ENCODE peak calls at places on chromosomes 4 and X, in six cellular contexts. One of them, this sample, is unnamed.
A peak's percentile ranks its signal among the peaks of the same experiment; 100 is the strongest.

GRCh38 chr4:25608644-25609043 is 47.0 kb upstream of the SLC34A2 start:
- DNase-seq in AG09309: no peak
- DNase-seq in cardiac muscle cell: no peak
- DNase-seq in breast epithelium: no peak
- DNase-seq in suprapubic skin: no peak
- DNase-seq in upper lobe of right lung: no peak
- DNase-seq in this sample: no peak

GRCh38 chrX:39450578-39450977 is 647.2 kb downstream of the BCOR start:
- DNase-seq in upper lobe of right lung: no peak
- DNase-seq in breast epithelium: no peak
- DNase-seq in AG09309: no peak
- DNase-seq in suprapubic skin: no peak
- DNase-seq in cardiac muscle cell: peak; percentile 60
- DNase-seq in this sample: no peak

GRCh38 chrX:400258-400657 is 13.6 kb upstream of the PPP2R3B start:
- DNase-seq in breast epithelium: no peak
- DNase-seq in cardiac muscle cell: peak; percentile 8
- DNase-seq in suprapubic skin: no peak
- DNase-seq in AG09309: no peak
- DNase-seq in upper lobe of right lung: no peak
- DNase-seq in this sample: no peak

GRCh38 chr4:89712141-89712540 is 124.8 kb downstream of the SNCA start:
- DNase-seq in breast epithelium: no peak
- DNase-seq in suprapubic skin: no peak
- DNase-seq in AG09309: peak; percentile 47
- DNase-seq in upper lobe of right lung: no peak
- DNase-seq in cardiac muscle cell: no peak
- DNase-seq in this sample: no peak

GRCh38 chr4:173485164-173485563 is 44.9 kb downstream of the HAND2 start:
- DNase-seq in breast epithelium: no peak
- DNase-seq in upper lobe of right lung: no peak
- DNase-seq in AG09309: no peak
- DNase-seq in suprapubic skin: no peak
- DNase-seq in cardiac muscle cell: no peak
- DNase-seq in this sample: no peak

GRCh38 chr4:181278941-181279340 is 964.3 kb upstream of the TENM3 start:
- DNase-seq in cardiac muscle cell: no peak
- DNase-seq in upper lobe of right lung: no peak
- DNase-seq in AG09309: no peak
- DNase-seq in breast epithelium: no peak
- DNase-seq in suprapubic skin: no peak
- DNase-seq in this sample: no peak

GRCh38 chr4:54085284-54085683 is 14.7 kb upstream of the GSX2 start:
- DNase-seq in breast epithelium: peak; percentile 61
- DNase-seq in suprapubic skin: no peak
- DNase-seq in cardiac muscle cell: no peak
- DNase-seq in AG09309: peak; percentile 69
- DNase-seq in upper lobe of right lung: no peak
- DNase-seq in this sample: no peak

GRCh38 chr4:878796-879729 is 53.1 kb downstream of the GAK start:
- DNase-seq in suprapubic skin: no peak
- DNase-seq in breast epithelium: no peak
- DNase-seq in cardiac muscle cell: no peak
- DNase-seq in AG09309: no peak
- DNase-seq in upper lobe of right lung: no peak
- DNase-seq in this sample: no peak

GRCh38 chrX:128504496-128504895 is 452.3 kb upstream of the ACTRT1 start:
- DNase-seq in cardiac muscle cell: no peak
- DNase-seq in AG09309: no peak
- DNase-seq in upper lobe of right lung: no peak
- DNase-seq in suprapubic skin: no peak
- DNase-seq in breast epithelium: no peak
- DNase-seq in this sample: no peak

GRCh38 chr4:141922224-141922623 is 285.8 kb downstream of the IL15 start:
- DNase-seq in cardiac muscle cell: no peak
- DNase-seq in suprapubic skin: no peak
- DNase-seq in upper lobe of right lung: no peak
- DNase-seq in breast epithelium: no peak
- DNase-seq in AG09309: no peak
- DNase-seq in this sample: no peak

GRCh38 chr4:126583509-126583908 is 1049.2 kb upstream of the INTU start:
- DNase-seq in cardiac muscle cell: peak; percentile 20
- DNase-seq in upper lobe of right lung: no peak
- DNase-seq in suprapubic skin: no peak
- DNase-seq in breast epithelium: no peak
- DNase-seq in AG09309: no peak
- DNase-seq in this sample: peak; percentile 25

GRCh38 chr4:2009651-2010233 is 968 bp upstream of the NELFA start:
- DNase-seq in cardiac muscle cell: peak; percentile 77
- DNase-seq in upper lobe of right lung: peak; percentile 86
- DNase-seq in suprapubic skin: no peak
- DNase-seq in AG09309: no peak
- DNase-seq in breast epithelium: peak; percentile 31
- DNase-seq in this sample: peak; percentile 68
- TF ChIP-seq CTCF in cardiac muscle cell: peak; percentile 37
- TF ChIP-seq CTCF in upper lobe of right lung: peak; percentile 9
- TF ChIP-seq CTCF in suprapubic skin: peak; percentile 9
- TF ChIP-seq CTCF in AG09309: no peak
- TF ChIP-seq CTCF in breast epithelium: no peak
- TF ChIP-seq CTCF in this sample: no peak

DNA sequence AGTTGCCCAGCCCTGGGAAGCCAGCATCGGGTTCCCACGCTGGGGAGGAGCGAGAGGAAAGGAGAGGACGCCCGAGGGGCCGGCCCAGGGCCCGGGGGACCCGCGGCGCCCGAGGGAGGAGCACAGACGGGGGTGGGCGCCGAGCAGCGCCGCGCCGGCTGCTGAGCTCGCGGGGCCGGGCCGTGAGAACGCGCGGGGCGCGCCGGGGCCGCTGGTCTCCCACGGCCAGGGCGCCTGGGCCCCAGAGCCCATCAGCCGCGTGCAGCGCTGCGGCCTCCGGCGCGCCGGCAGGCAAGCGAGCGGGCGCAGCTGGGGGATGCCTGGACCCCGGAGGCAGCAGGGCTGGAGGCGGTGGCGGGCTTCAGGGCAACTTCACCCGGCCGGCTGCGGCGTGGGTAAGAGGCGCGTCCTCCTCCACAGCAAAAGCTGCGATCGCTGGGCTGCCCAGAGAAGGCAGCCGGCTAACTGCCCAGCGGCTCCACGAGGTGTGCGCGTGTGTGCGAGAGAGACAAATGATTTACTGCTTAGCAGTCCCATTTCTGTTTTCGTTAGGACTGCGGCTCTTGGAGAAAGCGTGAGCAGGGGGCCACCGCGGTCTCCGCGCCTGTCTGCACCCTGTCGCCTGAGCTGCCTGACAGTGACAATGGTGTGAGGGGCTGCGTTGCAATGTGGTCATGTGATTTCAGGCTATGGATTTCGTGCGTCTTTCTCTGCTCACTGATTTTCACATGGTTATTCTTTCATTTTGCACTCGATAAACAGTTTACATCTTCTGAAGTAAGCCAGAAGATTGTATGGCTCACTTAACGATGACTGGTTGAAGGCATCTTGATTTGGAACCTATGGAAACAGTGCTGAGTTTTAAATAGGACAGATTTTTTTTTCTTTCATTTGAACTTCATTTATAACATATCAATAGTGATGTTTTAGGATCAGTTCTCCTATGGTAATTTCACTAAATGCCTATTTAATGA is 1.2 kb downstream of the GUCY1A1 start:
- DNase-seq in breast epithelium: no peak
- DNase-seq in suprapubic skin: no peak
- DNase-seq in AG09309: no peak
- DNase-seq in upper lobe of right lung: peak; percentile 80
- DNase-seq in cardiac muscle cell: peak; percentile 80
- DNase-seq in this sample: peak; percentile 77
- H3K4me3 ChIP-seq in breast epithelium: peak overlapping the region; percentile 66
- H3K4me3 ChIP-seq in suprapubic skin: peak overlapping the region; percentile 65
- H3K4me3 ChIP-seq in AG09309: peak overlapping the region; percentile 46
- H3K4me3 ChIP-seq in upper lobe of right lung: peak overlapping the region; percentile 70
- H3K4me3 ChIP-seq in cardiac muscle cell: peak overlapping the region; percentile 91
- H3K4me3 ChIP-seq in this sample: peak overlapping the region; percentile 76

GRCh38 chrX:15497865-15498264 is 2.7 kb upstream of the BMX start:
- DNase-seq in upper lobe of right lung: no peak
- DNase-seq in suprapubic skin: no peak
- DNase-seq in cardiac muscle cell: peak; percentile 78
- DNase-seq in breast epithelium: no peak
- DNase-seq in AG09309: no peak
- DNase-seq in this sample: peak; percentile 45

GRCh38 chrX:15500497-15500966 is at the start of gene BMX:
- DNase-seq in upper lobe of right lung: no peak
- DNase-seq in breast epithelium: no peak
- DNase-seq in suprapubic skin: no peak
- DNase-seq in AG09309: no peak
- DNase-seq in cardiac muscle cell: no peak
- DNase-seq in this sample: no peak

GRCh38 chrX:15498741-15499140 is 1.9 kb upstream of the BMX start:
- DNase-seq in suprapubic skin: no peak
- DNase-seq in upper lobe of right lung: no peak
- DNase-seq in breast epithelium: no peak
- DNase-seq in AG09309: no peak
- DNase-seq in cardiac muscle cell: no peak
- DNase-seq in this sample: no peak

GRCh38 chrX:15505104-15505503 is 4.5 kb downstream of the BMX start:
- DNase-seq in breast epithelium: no peak
- DNase-seq in upper lobe of right lung: no peak
- DNase-seq in AG09309: no peak
- DNase-seq in cardiac muscle cell: no peak
- DNase-seq in suprapubic skin: no peak
- DNase-seq in this sample: no peak

DNA sequence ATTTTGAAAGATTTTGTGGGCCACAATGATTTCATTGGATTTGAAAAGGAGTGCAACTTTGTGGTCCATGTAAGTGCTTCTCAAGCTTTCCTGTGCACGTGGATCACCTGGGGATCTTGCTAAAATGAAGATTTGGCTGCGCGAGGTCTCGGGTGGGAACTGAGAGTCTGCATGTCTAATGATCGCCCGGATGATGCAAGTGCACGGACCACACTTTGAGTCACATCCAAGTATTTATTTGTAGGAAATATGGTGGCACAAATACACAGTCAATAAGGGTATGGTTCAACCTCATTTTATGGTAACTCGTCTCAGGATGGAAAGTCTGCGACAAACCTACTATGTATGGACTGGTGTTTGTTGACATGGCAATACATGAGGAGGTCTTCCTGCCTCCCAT is 899 bp downstream of the BMX start:
- DNase-seq in cardiac muscle cell: no peak
- DNase-seq in suprapubic skin: no peak
- DNase-seq in breast epithelium: no peak
- DNase-seq in AG09309: no peak
- DNase-seq in upper lobe of right lung: no peak
- DNase-seq in this sample: no peak
- TF ChIP-seq CTCF in cardiac muscle cell: no peak
- TF ChIP-seq CTCF in suprapubic skin: no peak
- TF ChIP-seq CTCF in breast epithelium: no peak
- TF ChIP-seq CTCF in AG09309: no peak
- TF ChIP-seq CTCF in upper lobe of right lung: no peak
- TF ChIP-seq CTCF in this sample: no peak

GRCh38 chr4:61277785-61278184 is 77.7 kb downstream of the ADGRL3 start:
- DNase-seq in upper lobe of right lung: no peak
- DNase-seq in suprapubic skin: no peak
- DNase-seq in breast epithelium: no peak
- DNase-seq in AG09309: no peak
- DNase-seq in cardiac muscle cell: no peak
- DNase-seq in this sample: no peak
- H3K4me3 ChIP-seq in upper lobe of right lung: no peak overlapping the region
- H3K4me3 ChIP-seq in suprapubic skin: no peak overlapping the region
- H3K4me3 ChIP-seq in breast epithelium: no peak overlapping the region
- H3K4me3 ChIP-seq in AG09309: no peak overlapping the region
- H3K4me3 ChIP-seq in cardiac muscle cell: no peak overlapping the region
- H3K4me3 ChIP-seq in this sample: no peak overlapping the region

DNA sequence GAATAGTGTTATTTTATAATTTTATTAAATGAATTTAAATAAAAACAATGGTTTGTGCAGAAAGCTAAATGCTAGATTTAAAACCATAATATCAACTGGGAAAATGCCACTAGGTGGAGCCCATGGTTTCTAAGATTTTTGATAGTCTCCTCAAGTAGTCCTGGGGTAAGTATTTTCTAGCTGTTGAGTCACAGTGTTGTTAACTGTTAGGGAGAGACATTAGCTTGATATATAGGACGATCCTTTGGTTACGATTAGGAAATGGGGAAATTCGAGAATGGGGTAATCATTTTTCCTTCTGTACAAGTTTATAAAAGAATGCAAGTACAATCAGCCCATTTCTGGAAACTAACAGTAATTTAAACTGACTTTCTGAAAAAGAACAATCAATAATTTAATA is 378.4 kb downstream of the ANKRD50 start:
- DNase-seq in suprapubic skin: no peak
- DNase-seq in cardiac muscle cell: peak; percentile 68
- DNase-seq in upper lobe of right lung: no peak
- DNase-seq in breast epithelium: no peak
- DNase-seq in AG09309: peak; percentile 80
- DNase-seq in this sample: peak; percentile 31
- TF ChIP-seq CTCF in suprapubic skin: peak; percentile 28
- TF ChIP-seq CTCF in cardiac muscle cell: peak; percentile 52
- TF ChIP-seq CTCF in upper lobe of right lung: peak; percentile 66
- TF ChIP-seq CTCF in breast epithelium: peak; percentile 53
- TF ChIP-seq CTCF in AG09309: peak; percentile 56
- TF ChIP-seq CTCF in this sample: no peak

DNA sequence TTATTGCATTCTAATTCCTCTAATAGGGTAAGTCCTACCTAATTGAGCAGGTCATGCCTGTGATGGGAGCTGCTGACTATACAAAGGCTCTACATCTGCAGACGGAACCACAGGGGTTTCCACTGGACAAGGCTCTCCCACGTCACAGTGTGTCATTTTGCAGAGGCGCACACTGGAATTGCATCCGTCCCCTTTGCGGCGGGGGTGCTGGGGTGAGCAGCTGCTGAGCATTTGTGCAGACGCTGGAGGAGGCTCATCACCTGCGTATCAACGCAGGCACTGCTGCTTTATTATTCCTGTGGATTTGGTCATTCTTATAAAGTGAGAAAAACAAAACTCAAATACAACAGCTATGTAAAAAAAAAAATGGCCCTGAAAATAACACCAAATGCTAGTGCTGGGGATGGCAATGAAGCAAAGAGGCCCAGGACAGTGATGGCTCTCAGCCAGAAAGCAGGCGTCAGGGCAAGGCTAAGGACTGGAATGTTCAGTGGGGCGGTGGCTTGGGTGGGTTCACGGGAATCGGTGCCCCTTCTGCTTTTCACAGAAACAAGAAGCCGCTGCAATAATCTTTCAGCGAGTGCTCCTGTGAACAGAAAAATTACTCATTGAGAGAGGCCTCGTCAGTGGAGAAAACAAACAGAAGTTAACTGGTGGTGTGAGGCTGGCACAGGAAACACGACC is 67.8 kb downstream of the GATB start:
- DNase-seq in cardiac muscle cell: no peak
- DNase-seq in AG09309: no peak
- DNase-seq in suprapubic skin: no peak
- DNase-seq in breast epithelium: no peak
- DNase-seq in upper lobe of right lung: no peak
- DNase-seq in this sample: no peak
- H3K4me3 ChIP-seq in cardiac muscle cell: no peak overlapping the region
- H3K4me3 ChIP-seq in AG09309: no peak overlapping the region
- H3K4me3 ChIP-seq in suprapubic skin: no peak overlapping the region
- H3K4me3 ChIP-seq in breast epithelium: no peak overlapping the region
- H3K4me3 ChIP-seq in upper lobe of right lung: no peak overlapping the region
- H3K4me3 ChIP-seq in this sample: no peak overlapping the region

GRCh38 chr4:140626982-140627381 is 58.2 kb upstream of the UCP1 start:
- DNase-seq in AG09309: no peak
- DNase-seq in breast epithelium: no peak
- DNase-seq in suprapubic skin: no peak
- DNase-seq in upper lobe of right lung: no peak
- DNase-seq in cardiac muscle cell: no peak
- DNase-seq in this sample: no peak
- TF ChIP-seq CTCF in AG09309: peak; percentile 21
- TF ChIP-seq CTCF in breast epithelium: no peak
- TF ChIP-seq CTCF in suprapubic skin: no peak
- TF ChIP-seq CTCF in upper lobe of right lung: no peak
- TF ChIP-seq CTCF in cardiac muscle cell: peak; percentile 22
- TF ChIP-seq CTCF in this sample: no peak

GRCh38 chrX:123964155-123964554 is 2.6 kb downstream of the STAG2 start:
- DNase-seq in AG09309: no peak
- DNase-seq in cardiac muscle cell: no peak
- DNase-seq in suprapubic skin: no peak
- DNase-seq in upper lobe of right lung: no peak
- DNase-seq in breast epithelium: no peak
- DNase-seq in this sample: no peak
- H3K4me3 ChIP-seq in AG09309: no peak overlapping the region
- H3K4me3 ChIP-seq in cardiac muscle cell: peak overlapping the region; percentile 48
- H3K4me3 ChIP-seq in suprapubic skin: peak overlapping the region; percentile 80
- H3K4me3 ChIP-seq in upper lobe of right lung: peak overlapping the region; percentile 69
- H3K4me3 ChIP-seq in breast epithelium: no peak overlapping the region
- H3K4me3 ChIP-seq in this sample: peak overlapping the region; percentile 73